ENCODE peak calls at places on chromosomes 1 and 21, in six cellular contexts. One of them, this sample, is unnamed.

GRCh38 chr1:151511636-151512215 is 539 bp downstream of the CGN start:
- DNase-seq in NCI-H146: peak
- DNase-seq in activated CD4-positive, CD25-positive, alpha-beta regulatory T cell treated with anti-CD3 and anti-CD28 coated beads, Interleukin-2, amount 50 U/mL, for 72 hours: peak
- DNase-seq in stimulated activated CD8-positive, alpha-beta memory T cell treated with anti-CD3 and anti-CD28 coated beads, Interleukin-4, amount 100 ng/mL, for 1 hour: peak
- DNase-seq in T-cell: no peak
- DNase-seq in KBM-7: peak
- DNase-seq in this sample: peak

GRCh38 chr1:156517746-156518145 is 17.2 kb upstream of the MEF2D start:
- DNase-seq in T-cell: no peak
- DNase-seq in activated CD4-positive, CD25-positive, alpha-beta regulatory T cell treated with anti-CD3 and anti-CD28 coated beads, Interleukin-2, amount 50 U/mL, for 72 hours: no peak
- DNase-seq in stimulated activated CD8-positive, alpha-beta memory T cell treated with anti-CD3 and anti-CD28 coated beads, Interleukin-4, amount 100 ng/mL, for 1 hour: no peak
- DNase-seq in NCI-H146: no peak
- DNase-seq in KBM-7: no peak
- DNase-seq in this sample: no peak

GRCh38 chr1:211687462-211688215 is 12.2 kb upstream of the NEK2 start:
- DNase-seq in activated CD4-positive, CD25-positive, alpha-beta regulatory T cell treated with anti-CD3 and anti-CD28 coated beads, Interleukin-2, amount 50 U/mL, for 72 hours: no peak
- DNase-seq in T-cell: no peak
- DNase-seq in stimulated activated CD8-positive, alpha-beta memory T cell treated with anti-CD3 and anti-CD28 coated beads, Interleukin-4, amount 100 ng/mL, for 1 hour: no peak
- DNase-seq in NCI-H146: no peak
- DNase-seq in KBM-7: no peak
- DNase-seq in this sample: no peak

GRCh38 chr1:224219612-224220011 is 36.6 kb downstream of the DEGS1 start:
- DNase-seq in NCI-H146: no peak
- DNase-seq in stimulated activated CD8-positive, alpha-beta memory T cell treated with anti-CD3 and anti-CD28 coated beads, Interleukin-4, amount 100 ng/mL, for 1 hour: no peak
- DNase-seq in KBM-7: no peak
- DNase-seq in T-cell: no peak
- DNase-seq in activated CD4-positive, CD25-positive, alpha-beta regulatory T cell treated with anti-CD3 and anti-CD28 coated beads, Interleukin-2, amount 50 U/mL, for 72 hours: no peak
- DNase-seq in this sample: no peak

GRCh38 chr21:43951911-43952703 is 60.0 kb upstream of the TRAPPC10 start:
- DNase-seq in NCI-H146: no peak
- DNase-seq in T-cell: no peak
- DNase-seq in KBM-7: no peak
- DNase-seq in stimulated activated CD8-positive, alpha-beta memory T cell treated with anti-CD3 and anti-CD28 coated beads, Interleukin-4, amount 100 ng/mL, for 1 hour: no peak
- DNase-seq in activated CD4-positive, CD25-positive, alpha-beta regulatory T cell treated with anti-CD3 and anti-CD28 coated beads, Interleukin-2, amount 50 U/mL, for 72 hours: no peak
- DNase-seq in this sample: no peak

GRCh38 chr1:25657786-25658760 is 41.5 kb downstream of the MAN1C1 start:
- DNase-seq in KBM-7: no peak
- DNase-seq in stimulated activated CD8-positive, alpha-beta memory T cell treated with anti-CD3 and anti-CD28 coated beads, Interleukin-4, amount 100 ng/mL, for 1 hour: no peak
- DNase-seq in NCI-H146: no peak
- DNase-seq in T-cell: no peak
- DNase-seq in activated CD4-positive, CD25-positive, alpha-beta regulatory T cell treated with anti-CD3 and anti-CD28 coated beads, Interleukin-2, amount 50 U/mL, for 72 hours: no peak
- DNase-seq in this sample: no peak

GRCh38 chr1:103211073-103211472 is 102.8 kb upstream of the COL11A1 start:
- DNase-seq in T-cell: no peak
- DNase-seq in NCI-H146: no peak
- DNase-seq in stimulated activated CD8-positive, alpha-beta memory T cell treated with anti-CD3 and anti-CD28 coated beads, Interleukin-4, amount 100 ng/mL, for 1 hour: no peak
- DNase-seq in KBM-7: no peak
- DNase-seq in activated CD4-positive, CD25-positive, alpha-beta regulatory T cell treated with anti-CD3 and anti-CD28 coated beads, Interleukin-2, amount 50 U/mL, for 72 hours: no peak
- DNase-seq in this sample: no peak

GRCh38 chr1:87151500-87152421 is 176.9 kb upstream of the LMO4 start:
- DNase-seq in activated CD4-positive, CD25-positive, alpha-beta regulatory T cell treated with anti-CD3 and anti-CD28 coated beads, Interleukin-2, amount 50 U/mL, for 72 hours: no peak
- DNase-seq in T-cell: no peak
- DNase-seq in KBM-7: peak
- DNase-seq in NCI-H146: no peak
- DNase-seq in stimulated activated CD8-positive, alpha-beta memory T cell treated with anti-CD3 and anti-CD28 coated beads, Interleukin-4, amount 100 ng/mL, for 1 hour: no peak
- DNase-seq in this sample: peak

GRCh38 chr1:231039161-231040018 is 664 bp downstream of the FAM89A start:
- DNase-seq in activated CD4-positive, CD25-positive, alpha-beta regulatory T cell treated with anti-CD3 and anti-CD28 coated beads, Interleukin-2, amount 50 U/mL, for 72 hours: peak
- DNase-seq in KBM-7: peak
- DNase-seq in stimulated activated CD8-positive, alpha-beta memory T cell treated with anti-CD3 and anti-CD28 coated beads, Interleukin-4, amount 100 ng/mL, for 1 hour: no peak
- DNase-seq in NCI-H146: peak
- DNase-seq in T-cell: peak
- DNase-seq in this sample: peak